ENCODE peak calls at places on chromosome 22, in five cellular contexts. L, M, J, F and B are unnamed samples.

GRCh38 chr22:40183029-40183581 is 5.4 kb downstream of the TNRC6B start:
- DNase-seq in L (no peak), M (peak; percentile 75), J (peak; percentile 89), F (peak; percentile 80), B (peak; percentile 97)

GRCh38 chr22:39311592-39312400 is 7.6 kb downstream of the RPL3 start:
- DNase-seq in L (no peak), M (no peak), J (no peak), F (peak; percentile 57), B (no peak)

GRCh38 chr22:37374571-37374970 is 52.7 kb downstream of the ELFN2 start:
- DNase-seq in L (no peak), M (no peak), J (no peak), F (no peak), B (no peak)

GRCh38 chr22:26642465-26643367 is 14.7 kb upstream of the MIAT start:
- DNase-seq in L (peak; percentile 75), M (no peak), J (no peak), F (no peak), B (no peak)

GRCh38 chr22:28992565-28993326 is 68.9 kb downstream of the C22orf31 start:
- DNase-seq in L (no peak), M (no peak), J (no peak), F (no peak), B (no peak)

GRCh38 chr22:25120093-25120561 is 79.5 kb upstream of the CRYBB3 start:
- DNase-seq in L (no peak), M (no peak), J (peak; percentile 19), F (peak; percentile 85), B (no peak)

GRCh38 chr22:42291287-42291686 is 20.8 kb upstream of the TCF20 start:
- DNase-seq in L (no peak), M (no peak), J (no peak), F (no peak), B (no peak)

GRCh38 chr22:49971232-49972162 is 10.9 kb downstream of the PIM3 start:
- DNase-seq in L (peak; percentile 76), M (no peak), J (peak; percentile 64), F (peak; percentile 41), B (no peak)

GRCh38 chr22:37492428-37493344 is 6.5 kb upstream of the MFNG start:
- DNase-seq in L (peak; percentile 40), M (peak; percentile 76), J (peak; percentile 63), F (peak; percentile 82), B (peak; percentile 72)

GRCh38 chr22:38863531-38864131 is 8.4 kb downstream of the CBX6 start:
- DNase-seq in L (no peak), M (no peak), J (no peak), F (no peak), B (no peak)

GRCh38 chr22:22666307-22667091 is 22.1 kb downstream of the GGTLC2 start:
- DNase-seq in L (no peak), M (peak; percentile 43), J (peak; percentile 52), F (peak; percentile 61), B (no peak)

GRCh38 chr22:35376728-35377472 is 4.0 kb upstream of the HMOX1 start:
- DNase-seq in L (no peak), M (peak; percentile 83), J (peak; percentile 100), F (peak; percentile 99), B (peak; percentile 98)

GRCh38 chr22:44026630-44027511 is 2.8 kb downstream of the PARVB start:
- DNase-seq in L (peak; percentile 54), M (no peak), J (peak; percentile 62), F (no peak), B (no peak)

GRCh38 chr22:30893434-30894370 is 74.9 kb downstream of the MORC2 start:
- DNase-seq in L (no peak), M (no peak), J (no peak), F (no peak), B (no peak)

GRCh38 chr22:27685971-27686370 is 115.6 kb downstream of the MN1 start:
- DNase-seq in L (no peak), M (no peak), J (no peak), F (no peak), B (no peak)

GRCh38 chr22:30304495-30305244 is 15.4 kb upstream of the CASTOR1 start:
- DNase-seq in L (no peak), M (no peak), J (no peak), F (peak; percentile 42), B (no peak)

GRCh38 chr22:36977401-36977861 is 41.8 kb downstream of the TST start:
- DNase-seq in L (peak; percentile 76), M (no peak), J (no peak), F (peak; percentile 20), B (peak; percentile 52)

GRCh38 chr22:37577957-37578356 is 1.9 kb downstream of the LGALS2 start:
- DNase-seq in L (no peak), M (no peak), J (no peak), F (no peak), B (no peak)

GRCh38 chr22:28855355-28856094 is 27.8 kb upstream of the ZNRF3 start:
- DNase-seq in L (peak; percentile 25), M (peak; percentile 68), J (peak; percentile 85), F (peak; percentile 70), B (peak; percentile 59)